ENCODE peak calls at places on chromosomes 4 and X, in ten cellular contexts. One of them, this sample, is unnamed.

GRCh38 chr4:171203425-171203824 is 609.8 kb upstream of the GALNTL6 start:
- DNase-seq in Right ventricle myocardium superior: no peak
- DNase-seq in HEK293T: no peak
- DNase-seq in ACHN: no peak
- DNase-seq in hippocampal formation: no peak
- DNase-seq in activated CD8-positive, alpha-beta memory T cell treated with anti-CD3 and anti-CD28 coated beads for 1 hour: no peak
- DNase-seq in NCI-H460: peak
- DNase-seq in NCI-H774: no peak
- DNase-seq in cardiac fibroblast: no peak
- DNase-seq in fibroblast of mammary gland: peak
- DNase-seq in this sample: no peak

GRCh38 chr4:102687373-102687981 is 73.3 kb downstream of the MANBA start:
- DNase-seq in Right ventricle myocardium superior: no peak
- DNase-seq in HEK293T: no peak
- DNase-seq in ACHN: no peak
- DNase-seq in hippocampal formation: no peak
- DNase-seq in activated CD8-positive, alpha-beta memory T cell treated with anti-CD3 and anti-CD28 coated beads for 1 hour: no peak
- DNase-seq in NCI-H460: peak
- DNase-seq in NCI-H774: no peak
- DNase-seq in cardiac fibroblast: peak
- DNase-seq in fibroblast of mammary gland: peak
- DNase-seq in this sample: no peak

GRCh38 chrX:106300239-106300638 is 132.1 kb downstream of the PWWP3B start:
- DNase-seq in Right ventricle myocardium superior: no peak
- DNase-seq in HEK293T: no peak
- DNase-seq in ACHN: no peak
- DNase-seq in hippocampal formation: no peak
- DNase-seq in activated CD8-positive, alpha-beta memory T cell treated with anti-CD3 and anti-CD28 coated beads for 1 hour: no peak
- DNase-seq in NCI-H460: no peak
- DNase-seq in NCI-H774: no peak
- DNase-seq in cardiac fibroblast: no peak
- DNase-seq in fibroblast of mammary gland: peak
- DNase-seq in this sample: no peak

GRCh38 chr4:3388461-3389185 is 53.1 kb upstream of the HGFAC start:
- DNase-seq in Right ventricle myocardium superior: no peak
- DNase-seq in HEK293T: no peak
- DNase-seq in ACHN: peak
- DNase-seq in hippocampal formation: no peak
- DNase-seq in activated CD8-positive, alpha-beta memory T cell treated with anti-CD3 and anti-CD28 coated beads for 1 hour: no peak
- DNase-seq in NCI-H460: no peak
- DNase-seq in NCI-H774: no peak
- DNase-seq in cardiac fibroblast: peak
- DNase-seq in fibroblast of mammary gland: peak
- DNase-seq in this sample: no peak

GRCh38 chr4:1137063-1137771 is 23.9 kb upstream of the RNF212 start:
- DNase-seq in Right ventricle myocardium superior: no peak
- DNase-seq in HEK293T: no peak
- DNase-seq in ACHN: no peak
- DNase-seq in hippocampal formation: no peak
- DNase-seq in activated CD8-positive, alpha-beta memory T cell treated with anti-CD3 and anti-CD28 coated beads for 1 hour: no peak
- DNase-seq in NCI-H460: no peak
- DNase-seq in NCI-H774: no peak
- DNase-seq in cardiac fibroblast: no peak
- DNase-seq in fibroblast of mammary gland: peak
- DNase-seq in this sample: no peak

GRCh38 chrX:51192104-51192503 is 140.5 kb upstream of the NUDT10 start:
- DNase-seq in Right ventricle myocardium superior: no peak
- DNase-seq in HEK293T: no peak
- DNase-seq in ACHN: no peak
- DNase-seq in hippocampal formation: no peak
- DNase-seq in activated CD8-positive, alpha-beta memory T cell treated with anti-CD3 and anti-CD28 coated beads for 1 hour: no peak
- DNase-seq in NCI-H460: no peak
- DNase-seq in NCI-H774: no peak
- DNase-seq in cardiac fibroblast: no peak
- DNase-seq in fibroblast of mammary gland: no peak
- DNase-seq in this sample: no peak

GRCh38 chrX:68994135-68994882 is 165.5 kb downstream of the EFNB1 start:
- DNase-seq in Right ventricle myocardium superior: no peak
- DNase-seq in HEK293T: peak
- DNase-seq in ACHN: no peak
- DNase-seq in hippocampal formation: no peak
- DNase-seq in activated CD8-positive, alpha-beta memory T cell treated with anti-CD3 and anti-CD28 coated beads for 1 hour: no peak
- DNase-seq in NCI-H460: no peak
- DNase-seq in NCI-H774: no peak
- DNase-seq in cardiac fibroblast: no peak
- DNase-seq in fibroblast of mammary gland: no peak
- DNase-seq in this sample: no peak

GRCh38 chr4:76799718-76800117 is 98.2 kb downstream of the SOWAHB start:
- DNase-seq in Right ventricle myocardium superior: no peak
- DNase-seq in HEK293T: no peak
- DNase-seq in ACHN: no peak
- DNase-seq in hippocampal formation: no peak
- DNase-seq in activated CD8-positive, alpha-beta memory T cell treated with anti-CD3 and anti-CD28 coated beads for 1 hour: no peak
- DNase-seq in NCI-H460: no peak
- DNase-seq in NCI-H774: no peak
- DNase-seq in cardiac fibroblast: no peak
- DNase-seq in fibroblast of mammary gland: no peak
- DNase-seq in this sample: no peak

GRCh38 chrX:135974279-135974856 is 580 bp upstream of the MMGT1 start:
- DNase-seq in Right ventricle myocardium superior: peak
- DNase-seq in HEK293T: peak
- DNase-seq in ACHN: peak
- DNase-seq in hippocampal formation: peak
- DNase-seq in activated CD8-positive, alpha-beta memory T cell treated with anti-CD3 and anti-CD28 coated beads for 1 hour: peak
- DNase-seq in NCI-H460: peak
- DNase-seq in NCI-H774: peak
- DNase-seq in cardiac fibroblast: peak
- DNase-seq in fibroblast of mammary gland: peak
- DNase-seq in this sample: no peak

GRCh38 chr4:143482753-143483362 is 30.6 kb upstream of the SMARCA5 start:
- DNase-seq in Right ventricle myocardium superior: no peak
- DNase-seq in HEK293T: peak
- DNase-seq in ACHN: peak
- DNase-seq in hippocampal formation: peak
- DNase-seq in activated CD8-positive, alpha-beta memory T cell treated with anti-CD3 and anti-CD28 coated beads for 1 hour: no peak
- DNase-seq in NCI-H460: peak
- DNase-seq in NCI-H774: no peak
- DNase-seq in cardiac fibroblast: peak
- DNase-seq in fibroblast of mammary gland: peak
- DNase-seq in this sample: no peak

GRCh38 chrX:18119856-18120255 is 100.8 kb downstream of the BEND2 start:
- DNase-seq in Right ventricle myocardium superior: no peak
- DNase-seq in HEK293T: no peak
- DNase-seq in ACHN: no peak
- DNase-seq in hippocampal formation: no peak
- DNase-seq in activated CD8-positive, alpha-beta memory T cell treated with anti-CD3 and anti-CD28 coated beads for 1 hour: no peak
- DNase-seq in NCI-H460: no peak
- DNase-seq in NCI-H774: peak
- DNase-seq in cardiac fibroblast: no peak
- DNase-seq in fibroblast of mammary gland: no peak
- DNase-seq in this sample: no peak

GRCh38 chrX:69019073-69019890 is 146.0 kb downstream of the PJA1 start:
- DNase-seq in Right ventricle myocardium superior: no peak
- DNase-seq in HEK293T: peak
- DNase-seq in ACHN: no peak
- DNase-seq in hippocampal formation: no peak
- DNase-seq in activated CD8-positive, alpha-beta memory T cell treated with anti-CD3 and anti-CD28 coated beads for 1 hour: no peak
- DNase-seq in NCI-H460: no peak
- DNase-seq in NCI-H774: no peak
- DNase-seq in cardiac fibroblast: no peak
- DNase-seq in fibroblast of mammary gland: no peak
- DNase-seq in this sample: no peak

GRCh38 chrX:23952984-23953907 is 45.4 kb downstream of the CXorf58 start:
- DNase-seq in Right ventricle myocardium superior: no peak
- DNase-seq in HEK293T: peak
- DNase-seq in ACHN: no peak
- DNase-seq in hippocampal formation: no peak
- DNase-seq in activated CD8-positive, alpha-beta memory T cell treated with anti-CD3 and anti-CD28 coated beads for 1 hour: no peak
- DNase-seq in NCI-H460: no peak
- DNase-seq in NCI-H774: no peak
- DNase-seq in cardiac fibroblast: peak
- DNase-seq in fibroblast of mammary gland: no peak
- DNase-seq in this sample: peak

GRCh38 chrX:56762707-56763555 is 33.9 kb downstream of the NBDY start:
- DNase-seq in Right ventricle myocardium superior: no peak
- DNase-seq in HEK293T: no peak
- DNase-seq in ACHN: no peak
- DNase-seq in hippocampal formation: no peak
- DNase-seq in activated CD8-positive, alpha-beta memory T cell treated with anti-CD3 and anti-CD28 coated beads for 1 hour: no peak
- DNase-seq in NCI-H460: no peak
- DNase-seq in NCI-H774: no peak
- DNase-seq in cardiac fibroblast: no peak
- DNase-seq in fibroblast of mammary gland: no peak
- DNase-seq in this sample: no peak

GRCh38 chr4:164467493-164467892 is 286.4 kb upstream of the SMIM31 start:
- DNase-seq in Right ventricle myocardium superior: no peak
- DNase-seq in HEK293T: no peak
- DNase-seq in ACHN: no peak
- DNase-seq in hippocampal formation: no peak
- DNase-seq in activated CD8-positive, alpha-beta memory T cell treated with anti-CD3 and anti-CD28 coated beads for 1 hour: no peak
- DNase-seq in NCI-H460: no peak
- DNase-seq in NCI-H774: no peak
- DNase-seq in cardiac fibroblast: no peak
- DNase-seq in fibroblast of mammary gland: no peak
- DNase-seq in this sample: no peak

GRCh38 chrX:49829016-49829415 is at the start of gene PAGE4:
- DNase-seq in Right ventricle myocardium superior: no peak
- DNase-seq in HEK293T: no peak
- DNase-seq in ACHN: no peak
- DNase-seq in hippocampal formation: no peak
- DNase-seq in activated CD8-positive, alpha-beta memory T cell treated with anti-CD3 and anti-CD28 coated beads for 1 hour: no peak
- DNase-seq in NCI-H460: no peak
- DNase-seq in NCI-H774: no peak
- DNase-seq in cardiac fibroblast: no peak
- DNase-seq in fibroblast of mammary gland: no peak
- DNase-seq in this sample: no peak

GRCh38 chr4:2226261-2226660 is 15.7 kb downstream of the HAUS3 start:
- DNase-seq in Right ventricle myocardium superior: no peak
- DNase-seq in HEK293T: no peak
- DNase-seq in ACHN: no peak
- DNase-seq in hippocampal formation: no peak
- DNase-seq in activated CD8-positive, alpha-beta memory T cell treated with anti-CD3 and anti-CD28 coated beads for 1 hour: no peak
- DNase-seq in NCI-H460: no peak
- DNase-seq in NCI-H774: no peak
- DNase-seq in cardiac fibroblast: no peak
- DNase-seq in fibroblast of mammary gland: no peak
- DNase-seq in this sample: no peak